ENCODE peak calls at places on chromosomes 1 and 21, in seven cellular contexts. W, R, A, J, G, M and C are unnamed samples.

GRCh38 chr1:165914136-165914798 is 86.9 kb downstream of the UCK2 start:
- DNase-seq in R (peak; percentile 52), G (peak; percentile 76), A (peak; percentile 95), M (no peak), W (peak; percentile 75), J (peak; percentile 79), C (peak; percentile 62)

GRCh38 chr1:35029756-35030155 is 2.0 kb downstream of the ZMYM6 start:
- DNase-seq in G (peak; percentile 11), A (no peak), W (no peak), M (no peak), J (no peak), R (no peak), C (no peak)

GRCh38 chr1:108893141-108893530 is 16.4 kb downstream of the GPSM2 start:
- DNase-seq in M (no peak), G (peak; percentile 55), J (no peak), W (no peak), R (no peak), A (no peak), C (no peak)

GRCh38 chr1:154759196-154759595 is 110.9 kb downstream of the KCNN3 start:
- DNase-seq in J (peak; percentile 90), G (no peak), W (no peak), A (no peak), R (peak; percentile 12), M (peak; percentile 69), C (no peak)

GRCh38 chr1:32786856-32787255 is 30.3 kb downstream of the YARS1 start:
- DNase-seq in A (no peak), M (no peak), G (no peak), R (no peak), J (no peak), W (no peak), C (no peak)

GRCh38 chr1:89919174-89919573 is 75.7 kb upstream of the ZNF326 start:
- DNase-seq in J (no peak), R (no peak), W (no peak), G (no peak), A (no peak), M (no peak), C (no peak)

GRCh38 chr1:208209896-208210589 is 34.1 kb downstream of the PLXNA2 start:
- DNase-seq in G (no peak), R (no peak), W (no peak), A (no peak), J (no peak), M (no peak), C (no peak)

GRCh38 chr1:12616709-12617373 is 1.2 kb downstream of the DHRS3 start:
- DNase-seq in R (peak; percentile 40), J (peak; percentile 51), W (no peak), M (peak; percentile 92), G (peak; percentile 75), A (no peak), C (peak; percentile 56)

GRCh38 chr21:43900078-43900385 is 35.0 kb downstream of the AGPAT3 start:
- DNase-seq in M (no peak), A (no peak), J (no peak), G (peak; percentile 23), R (no peak), W (no peak), C (no peak)

GRCh38 chr1:43708006-43708412 is 673 bp downstream of the ST3GAL3 start:
- DNase-seq in J (peak; percentile 45), G (peak; percentile 81), M (no peak), W (no peak), A (no peak), R (no peak), C (no peak)

GRCh38 chr1:17605582-17606344 is 66.3 kb downstream of the ARHGEF10L start:
- DNase-seq in G (peak; percentile 46), A (peak; percentile 67), J (no peak), W (no peak), R (peak; percentile 63), M (no peak), C (no peak)

GRCh38 chr1:91613594-91613993 is 112.9 kb downstream of the CDC7 start:
- DNase-seq in G (no peak), A (no peak), M (no peak), R (no peak), J (no peak), W (peak; percentile 50), C (no peak)

GRCh38 chr1:91619881-91620280 is 119.2 kb downstream of the CDC7 start:
- DNase-seq in G (no peak), A (no peak), M (no peak), R (no peak), J (no peak), W (no peak), C (no peak)

GRCh38 chr1:91621907-91622306 is 121.3 kb downstream of the CDC7 start:
- DNase-seq in A (no peak), W (no peak), J (no peak), M (no peak), R (no peak), G (no peak), C (no peak)

GRCh38 chr1:91621360-91621759 is 120.7 kb downstream of the CDC7 start:
- DNase-seq in R (no peak), M (no peak), J (no peak), G (no peak), W (no peak), A (no peak), C (no peak)

GRCh38 chr1:91617242-91617837 is 116.7 kb downstream of the CDC7 start:
- DNase-seq in M (no peak), A (peak; percentile 59), G (no peak), R (peak; percentile 71), J (peak; percentile 22), W (peak; percentile 69), C (peak; percentile 19)
- TF ChIP-seq CTCF in M (no peak), A (no peak), G (no peak), R (peak; percentile 13), J (peak; percentile 22), W (no peak), C (no peak)

GRCh38 chr1:197666769-197667285 is 108.5 kb downstream of the DENND1B start:
- DNase-seq in M (no peak), A (no peak), R (no peak), J (no peak), G (no peak), W (no peak), C (no peak)

GRCh38 chr1:197659175-197659574 is 116.1 kb downstream of the DENND1B start:
- DNase-seq in G (no peak), J (no peak), R (no peak), W (no peak), M (no peak), A (no peak), C (no peak)

GRCh38 chr1:197660389-197660788 is 114.9 kb downstream of the DENND1B start:
- DNase-seq in J (no peak), M (no peak), A (no peak), W (no peak), G (no peak), R (no peak), C (no peak)

GRCh38 chr1:197664391-197664790 is 110.9 kb downstream of the DENND1B start:
- DNase-seq in M (no peak), A (no peak), G (no peak), J (no peak), W (no peak), R (no peak), C (no peak)

DNA sequence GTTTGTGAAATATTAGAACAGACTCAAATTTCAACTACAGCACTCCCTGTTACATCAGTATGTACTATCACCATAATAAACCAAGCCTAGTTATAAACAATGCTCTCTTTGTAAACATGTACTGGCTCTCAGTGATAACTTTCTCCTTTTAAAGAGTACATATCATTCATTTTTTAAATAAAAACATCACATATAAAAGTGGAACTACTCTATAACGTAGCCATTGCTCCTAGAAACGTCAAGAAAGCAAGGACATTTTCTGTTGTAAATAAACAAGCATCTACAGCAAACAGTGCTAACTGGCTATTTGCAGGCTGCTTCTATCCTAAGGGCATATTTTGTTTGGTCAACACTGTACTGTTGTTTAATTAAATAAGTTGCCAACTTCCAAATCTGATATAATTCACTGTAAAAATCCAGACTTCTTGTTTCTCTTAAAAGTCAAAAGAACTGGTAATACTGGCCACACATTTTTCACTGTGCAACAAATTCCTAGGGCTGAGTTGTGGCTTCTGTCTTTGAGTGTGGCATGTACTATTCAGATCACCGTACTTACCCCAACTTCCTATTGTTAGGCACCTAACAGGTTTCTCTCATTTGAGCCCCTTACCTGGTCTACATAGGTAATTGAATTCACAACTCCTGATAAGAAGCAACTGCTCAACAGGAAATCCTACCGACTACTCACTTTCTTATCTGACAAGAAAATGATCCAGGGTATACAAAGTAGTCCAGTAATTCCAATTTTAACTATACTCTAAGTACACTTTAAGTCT is 111.9 kb downstream of the DENND1B start:
- DNase-seq in M (no peak), W (peak; percentile 4), J (no peak), G (no peak), A (no peak), R (no peak), C (no peak)
- TF ChIP-seq CTCF in M (no peak), W (no peak), J (no peak), G (no peak), A (no peak), R (no peak), C (no peak)

DNA sequence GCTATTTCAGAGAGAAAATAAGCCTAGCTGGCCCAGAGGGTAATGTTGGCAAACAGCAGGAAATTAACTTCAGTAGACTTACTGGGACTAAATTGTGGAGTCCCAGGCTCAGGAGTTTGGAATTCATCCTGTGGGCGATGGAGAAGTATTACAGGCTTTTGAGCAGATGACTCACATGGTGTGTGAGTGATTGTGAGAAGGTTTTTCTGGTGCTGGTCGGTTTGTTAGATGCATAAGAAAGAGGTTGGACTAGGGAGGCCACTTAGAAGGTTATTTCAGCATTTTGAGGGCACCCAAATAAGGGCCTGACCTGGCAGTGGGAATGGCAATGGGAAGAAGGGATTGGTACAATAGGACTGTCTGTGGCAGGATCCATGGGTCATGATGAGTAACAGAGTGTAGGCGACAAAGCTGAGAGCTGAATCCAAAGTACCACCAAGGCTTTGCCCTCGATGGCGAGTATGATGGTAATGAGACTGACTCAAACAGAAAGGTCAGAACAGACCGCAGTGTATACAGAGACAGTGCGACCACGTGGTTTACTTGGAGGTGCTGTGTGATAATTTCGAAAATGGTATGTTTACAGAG is 69.2 kb upstream of the KIF26B start:
- DNase-seq in A (no peak), R (no peak), J (peak; percentile 14), G (peak; percentile 87), W (no peak), M (no peak), C (no peak)
- TF ChIP-seq CTCF in A (no peak), R (no peak), J (no peak), G (peak; percentile 10), W (no peak), M (no peak), C (no peak)

DNA sequence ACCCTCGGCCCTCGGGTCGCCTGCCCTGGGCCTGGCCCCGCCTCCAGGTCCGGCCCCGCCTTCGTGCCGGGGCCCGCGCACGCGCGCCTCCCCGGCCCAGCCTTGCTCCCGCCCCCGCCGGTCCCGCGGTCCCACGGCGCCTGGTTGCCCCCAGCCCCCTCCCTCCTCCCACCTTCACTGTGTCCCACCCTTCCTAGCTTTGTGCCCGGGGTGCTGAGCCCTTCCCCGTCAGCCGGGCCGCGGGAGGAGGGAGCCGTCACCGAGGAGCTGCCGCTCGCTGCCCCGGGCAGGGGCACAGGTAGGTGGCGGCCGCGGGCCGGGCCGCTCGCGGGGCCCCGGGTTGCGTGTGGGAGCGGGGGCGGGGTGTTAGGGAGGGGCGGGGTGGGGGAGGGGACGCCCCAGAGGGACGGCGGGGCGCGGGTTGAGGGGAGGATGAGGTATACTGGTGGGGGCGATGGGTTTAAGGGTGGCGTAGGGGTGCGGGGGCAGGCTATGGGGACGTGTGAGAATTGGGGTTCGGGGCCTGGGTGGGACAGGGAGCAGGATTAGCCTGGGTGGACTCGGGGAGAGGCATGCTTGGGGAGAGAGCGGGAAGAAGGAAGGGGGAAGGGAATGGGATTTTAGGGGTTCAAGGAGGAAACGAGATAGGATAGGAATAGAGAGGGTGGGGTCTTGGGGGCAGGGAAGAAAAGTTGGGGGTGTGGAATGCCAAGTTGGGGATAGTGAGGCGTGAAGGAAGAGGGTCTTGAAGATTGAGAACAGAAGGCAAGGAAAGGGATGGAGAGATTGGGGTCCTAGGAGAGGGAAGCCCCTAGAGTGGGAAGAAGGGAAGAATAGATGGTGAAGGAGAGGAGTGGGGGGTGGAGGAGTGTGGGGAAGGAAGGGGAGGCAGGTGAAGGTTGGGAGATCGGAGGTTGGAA is at the start of gene LRRC42:
- DNase-seq in R (no peak), G (peak; percentile 99), A (no peak), W (no peak), M (no peak), J (peak; percentile 72), C (no peak)
- TF ChIP-seq CTCF in R (peak; percentile 54), G (no peak), A (peak; percentile 33), W (no peak), M (no peak), J (no peak), C (no peak)